ENCODE peak calls at places on chromosomes 1 and 21, in eight cellular contexts. S is H1, J is NB4, A is IMR-90, W is uterus, D is body of pancreas, X is lower leg skin, V is right lobe of liver. Y is an unnamed sample.

GRCh38 chr1:8055973-8056372 is 29.9 kb upstream of the ERRFI1 start:
- DNase-seq in S (no peak), J (peak), A (peak), W (no peak), D (no peak), X (no peak), V (no peak), Y (no peak)

GRCh38 chr1:175072131-175072941 is 4.7 kb downstream of the TNN start:
- DNase-seq in S (no peak), J (peak), A (peak), W (peak), D (no peak), X (no peak), V (no peak), Y (peak)

GRCh38 chr1:112935474-112936289 is 20.3 kb downstream of the SLC16A1 start:
- DNase-seq in S (no peak), J (peak), A (peak), W (no peak), D (no peak), X (no peak), V (no peak), Y (peak)

GRCh38 chr1:180994262-180994661 is 28.4 kb downstream of the STX6 start:
- DNase-seq in S (no peak), J (no peak), A (peak), W (no peak), D (no peak), X (no peak), V (no peak), Y (no peak)

GRCh38 chr21:26776320-26777021 is 68.7 kb downstream of the ADAMTS1 start:
- DNase-seq in S (no peak), J (no peak), A (peak), W (no peak), D (no peak), X (no peak), V (no peak), Y (no peak)

GRCh38 chr21:28459193-28459592 is 533.5 kb downstream of the LTN1 start:
- DNase-seq in S (no peak), J (no peak), A (no peak), W (no peak), D (no peak), X (no peak), V (no peak), Y (no peak)

GRCh38 chr21:42039911-42040351 is 29.8 kb upstream of the ZBTB21 start:
- DNase-seq in S (no peak), J (peak), A (peak), W (peak), D (no peak), X (no peak), V (no peak), Y (no peak)

GRCh38 chr1:205998457-205999241 is 4.5 kb downstream of the RAB7B start:
- DNase-seq in S (no peak), J (no peak), A (no peak), W (no peak), D (no peak), X (peak), V (no peak), Y (no peak)

GRCh38 chr1:217139513-217139912 is 416.3 kb upstream of the ESRRG start:
- DNase-seq in S (no peak), J (no peak), A (no peak), W (no peak), D (no peak), X (no peak), V (no peak), Y (no peak)

GRCh38 chr21:31630062-31630711 is 29.3 kb upstream of the SOD1 start:
- DNase-seq in S (no peak), J (no peak), A (peak), W (peak), D (peak), X (no peak), V (peak), Y (peak)

GRCh38 chr1:14594045-14594444 is 4.4 kb upstream of the KAZN start:
- DNase-seq in S (no peak), J (no peak), A (no peak), W (no peak), D (no peak), X (no peak), V (no peak), Y (no peak)

GRCh38 chr1:205309741-205310140 is 11.8 kb downstream of the NUAK2 start:
- DNase-seq in S (no peak), J (no peak), A (no peak), W (no peak), D (no peak), X (no peak), V (peak), Y (no peak)

GRCh38 chr1:183278736-183279591 is 92.9 kb downstream of the LAMC2 start:
- DNase-seq in S (no peak), J (peak), A (peak), W (no peak), D (no peak), X (no peak), V (no peak), Y (peak)

GRCh38 chr1:68116643-68117235 is 66.3 kb upstream of the DIRAS3 start:
- DNase-seq in S (no peak), J (peak), A (peak), W (peak), D (peak), X (no peak), V (no peak), Y (peak)

GRCh38 chr1:91440845-91441244 is 36.2 kb upstream of the HFM1 start:
- DNase-seq in S (no peak), J (peak), A (no peak), W (no peak), D (no peak), X (no peak), V (no peak), Y (peak)

GRCh38 chr1:14915356-14916054 is 238.0 kb upstream of the TMEM51 start:
- DNase-seq in S (no peak), J (peak), A (peak), W (peak), D (peak), X (no peak), V (no peak), Y (peak)

GRCh38 chr1:115077984-115078330 is 11.3 kb downstream of the TSPAN2 start:
- DNase-seq in S (no peak), J (no peak), A (no peak), W (no peak), D (no peak), X (no peak), V (no peak), Y (no peak)

GRCh38 chr1:225745231-225745630 is 32.4 kb upstream of the SRP9 start:
- DNase-seq in S (no peak), J (no peak), A (no peak), W (no peak), D (no peak), X (no peak), V (no peak), Y (no peak)

GRCh38 chr1:178243119-178243518 is 149.2 kb downstream of the RASAL2 start:
- DNase-seq in S (no peak), J (no peak), A (no peak), W (no peak), D (no peak), X (no peak), V (no peak), Y (no peak)

GRCh38 chr1:34532113-34532512 is 222.7 kb upstream of the GJB5 start:
- DNase-seq in S (no peak), J (no peak), A (no peak), W (no peak), D (no peak), X (no peak), V (no peak), Y (no peak)
- TF ChIP-seq POLR2A in S (no peak), J (no peak), A (no peak), W (no peak), D (no peak), X (no peak), V (no peak), Y (no peak)

GRCh38 chr1:156114101-156114918 is at the start of gene LMNA:
- DNase-seq in S (no peak), J (peak), A (peak), W (peak), D (peak), X (peak), V (peak), Y (peak)
- TF ChIP-seq POLR2A in S (peak), J (peak), A (peak), W (peak), D (peak), X (no peak), V (peak), Y (peak)

GRCh38 chr21:33488936-33489335 is 2.6 kb downstream of the DNAJC28 start:
- DNase-seq in S (no peak), J (no peak), A (no peak), W (no peak), D (no peak), X (no peak), V (no peak), Y (no peak)

GRCh38 chr21:33492571-33492970 is 1.1 kb upstream of the DNAJC28 start:
- DNase-seq in S (no peak), J (peak), A (peak), W (no peak), D (no peak), X (no peak), V (no peak), Y (no peak)

GRCh38 chr21:33487996-33488395 is 3.5 kb downstream of the DNAJC28 start:
- DNase-seq in S (no peak), J (no peak), A (no peak), W (no peak), D (no peak), X (no peak), V (no peak), Y (no peak)

GRCh38 chr21:33490991-33491372 is 534 bp downstream of the DNAJC28 start:
- DNase-seq in S (no peak), J (no peak), A (no peak), W (no peak), D (no peak), X (no peak), V (no peak), Y (peak)

DNA sequence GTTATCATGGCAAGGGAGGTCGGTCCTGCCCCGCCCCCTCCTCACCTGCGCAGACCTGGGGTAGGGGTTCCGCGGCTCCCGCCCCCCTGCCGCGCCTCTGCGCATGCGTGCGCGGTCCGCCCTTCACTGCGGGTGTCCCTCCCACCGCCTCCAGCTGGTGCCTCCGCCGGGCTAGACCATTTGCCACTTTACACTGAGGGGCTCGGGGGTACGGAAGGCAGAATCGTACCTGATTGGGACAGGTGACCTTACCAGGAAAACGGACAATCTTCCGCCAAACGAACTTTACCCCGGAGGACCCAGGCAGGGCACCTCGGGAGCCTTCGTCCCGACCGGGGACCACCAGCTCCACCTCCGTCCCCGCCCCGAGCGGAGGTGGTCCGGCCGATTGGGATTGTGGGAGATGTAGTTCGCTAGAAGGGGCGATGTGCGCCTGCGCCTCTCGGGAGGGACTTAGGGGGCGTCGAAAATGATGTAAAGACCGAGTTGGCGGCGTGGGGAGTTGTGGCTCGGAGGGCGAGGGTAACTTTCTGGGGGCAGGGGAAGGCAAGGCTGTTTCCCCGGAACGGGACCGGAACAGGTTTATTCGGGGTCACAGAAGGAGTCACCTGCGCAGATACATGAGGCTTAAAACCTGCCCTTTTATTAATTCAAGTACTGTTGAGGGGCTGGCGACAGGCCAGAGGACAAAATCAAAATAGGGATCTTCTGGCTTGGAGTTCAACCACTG is at the start of gene DNAJC28:
- DNase-seq in S (peak), J (peak), A (peak), W (peak), D (peak), X (peak), V (peak), Y (peak)
- TF ChIP-seq POLR2A in S (no peak), J (peak), A (no peak), W (no peak), D (no peak), X (no peak), V (peak), Y (peak)

GRCh38 chr1:172533511-172534116 is 664 bp downstream of the SUCO start:
- DNase-seq in S (no peak), J (peak), A (peak), W (peak), D (peak), X (peak), V (peak), Y (peak)

GRCh38 chr1:172531846-172532699 is 877 bp upstream of the SUCO start:
- DNase-seq in S (peak), J (peak), A (peak), W (peak), D (peak), X (peak), V (peak), Y (peak)

GRCh38 chr1:172531412-172531811 is 1.5 kb upstream of the SUCO start:
- DNase-seq in S (no peak), J (no peak), A (no peak), W (no peak), D (no peak), X (no peak), V (no peak), Y (no peak)

GRCh38 chr1:172530000-172530399 is 3.0 kb upstream of the SUCO start:
- DNase-seq in S (no peak), J (peak), A (no peak), W (no peak), D (no peak), X (no peak), V (no peak), Y (no peak)

GRCh38 chr1:172532700-172533510 is at the start of gene SUCO:
- DNase-seq in S (peak), J (peak), A (peak), W (peak), D (peak), X (peak), V (peak), Y (peak)
- TF ChIP-seq POLR2A in S (peak), J (peak), A (peak), W (peak), D (peak), X (no peak), V (peak), Y (peak)

GRCh38 chr1:157960773-157961172 is 32.7 kb upstream of the KIRREL1 start:
- DNase-seq in S (no peak), J (no peak), A (no peak), W (no peak), D (no peak), X (no peak), V (no peak), Y (no peak)

GRCh38 chr1:157956754-157957153 is 36.7 kb upstream of the KIRREL1 start:
- DNase-seq in S (no peak), J (no peak), A (no peak), W (no peak), D (no peak), X (no peak), V (no peak), Y (no peak)

GRCh38 chr1:157955860-157956259 is 37.6 kb upstream of the KIRREL1 start:
- DNase-seq in S (no peak), J (peak), A (no peak), W (no peak), D (no peak), X (no peak), V (no peak), Y (no peak)

GRCh38 chr1:157959750-157960149 is 33.7 kb upstream of the KIRREL1 start:
- DNase-seq in S (no peak), J (no peak), A (no peak), W (no peak), D (no peak), X (no peak), V (no peak), Y (no peak)

GRCh38 chr1:157958280-157958679 is 35.2 kb upstream of the KIRREL1 start:
- DNase-seq in S (no peak), J (no peak), A (no peak), W (no peak), D (peak), X (no peak), V (no peak), Y (no peak)
- TF ChIP-seq POLR2A in S (no peak), J (no peak), A (no peak), W (no peak), D (no peak), X (no peak), V (no peak), Y (no peak)